ENCODE peak calls at places on chromosomes 11 and 22, in six cellular contexts. One of them, this sample, is unnamed.
A peak's percentile ranks its signal among the peaks of the same experiment; 100 is the strongest.

GRCh38 chr11:13834463-13834862 is 128.1 kb upstream of the SPON1 start:
- DNase-seq in lower leg skin: no peak
- DNase-seq in HFFc6: no peak
- DNase-seq in fibroblast of lung: no peak
- DNase-seq in adrenal gland: no peak
- DNase-seq in vagina: no peak
- DNase-seq in this sample: no peak

GRCh38 chr11:6757373-6757967 is 14.3 kb downstream of the OR2AG2 start:
- DNase-seq in HFFc6: peak; percentile 48
- DNase-seq in adrenal gland: peak; percentile 62
- DNase-seq in fibroblast of lung: peak; percentile 67
- DNase-seq in lower leg skin: peak; percentile 36
- DNase-seq in vagina: no peak
- DNase-seq in this sample: peak; percentile 37

GRCh38 chr11:65432133-65432650 is 9.6 kb downstream of the NEAT1 start:
- DNase-seq in fibroblast of lung: peak; percentile 44
- DNase-seq in vagina: no peak
- DNase-seq in lower leg skin: no peak
- DNase-seq in adrenal gland: no peak
- DNase-seq in HFFc6: no peak
- DNase-seq in this sample: no peak

GRCh38 chr11:10846664-10847063 is 11.2 kb downstream of the ZBED5 start:
- DNase-seq in fibroblast of lung: no peak
- DNase-seq in adrenal gland: no peak
- DNase-seq in HFFc6: no peak
- DNase-seq in vagina: no peak
- DNase-seq in lower leg skin: no peak
- DNase-seq in this sample: no peak

GRCh38 chr11:95363710-95364109 is 132.7 kb upstream of the SESN3 start:
- DNase-seq in HFFc6: no peak
- DNase-seq in lower leg skin: no peak
- DNase-seq in fibroblast of lung: no peak
- DNase-seq in vagina: no peak
- DNase-seq in adrenal gland: no peak
- DNase-seq in this sample: no peak

GRCh38 chr11:103730151-103730940 is 306.1 kb upstream of the DDI1 start:
- DNase-seq in lower leg skin: no peak
- DNase-seq in vagina: no peak
- DNase-seq in fibroblast of lung: peak; percentile 63
- DNase-seq in HFFc6: no peak
- DNase-seq in adrenal gland: no peak
- DNase-seq in this sample: no peak

GRCh38 chr11:19306570-19306969 is 65.8 kb upstream of the E2F8 start:
- DNase-seq in HFFc6: no peak
- DNase-seq in lower leg skin: no peak
- DNase-seq in fibroblast of lung: no peak
- DNase-seq in vagina: no peak
- DNase-seq in adrenal gland: no peak
- DNase-seq in this sample: no peak

GRCh38 chr11:119091966-119092879 is 7.5 kb downstream of the HMBS start:
- DNase-seq in adrenal gland: no peak
- DNase-seq in HFFc6: no peak
- DNase-seq in fibroblast of lung: no peak
- DNase-seq in lower leg skin: no peak
- DNase-seq in vagina: no peak
- DNase-seq in this sample: no peak

GRCh38 chr11:126407682-126408288 is 52.3 kb downstream of the ST3GAL4 start:
- DNase-seq in fibroblast of lung: no peak
- DNase-seq in HFFc6: no peak
- DNase-seq in lower leg skin: no peak
- DNase-seq in adrenal gland: no peak
- DNase-seq in vagina: no peak
- DNase-seq in this sample: no peak

GRCh38 chr11:116790167-116791001 is 1.3 kb downstream of the APOA5 start:
- DNase-seq in adrenal gland: no peak
- DNase-seq in lower leg skin: no peak
- DNase-seq in vagina: no peak
- DNase-seq in fibroblast of lung: no peak
- DNase-seq in HFFc6: no peak
- DNase-seq in this sample: no peak

GRCh38 chr22:38075105-38075825 is 8.7 kb downstream of the SLC16A8 start:
- DNase-seq in lower leg skin: no peak
- DNase-seq in adrenal gland: no peak
- DNase-seq in vagina: no peak
- DNase-seq in fibroblast of lung: no peak
- DNase-seq in HFFc6: no peak
- DNase-seq in this sample: no peak
- TF ChIP-seq CTCF in lower leg skin: no peak
- TF ChIP-seq CTCF in adrenal gland: no peak
- TF ChIP-seq CTCF in vagina: no peak
- TF ChIP-seq CTCF in fibroblast of lung: no peak
- TF ChIP-seq CTCF in HFFc6: no peak
- TF ChIP-seq CTCF in this sample: no peak

DNA sequence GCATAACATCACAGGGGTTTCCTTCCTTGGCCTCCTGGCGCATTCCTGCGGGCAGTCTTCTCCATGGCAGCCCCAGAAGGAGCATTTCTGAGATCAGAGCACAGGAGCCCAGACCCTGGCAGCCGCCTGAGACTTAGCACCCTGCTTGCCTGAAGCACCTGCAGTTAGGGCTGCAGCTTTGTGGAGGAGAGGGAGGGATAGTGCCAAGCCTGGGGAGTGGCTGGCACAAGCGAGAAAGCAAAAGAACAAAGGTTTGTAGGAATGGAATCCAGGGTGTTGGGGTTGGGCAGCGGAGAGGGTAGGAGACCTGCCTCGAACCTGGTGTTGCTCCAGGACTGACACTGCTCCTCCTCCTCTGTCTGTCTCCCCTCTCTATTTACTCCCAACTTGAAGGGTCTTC is 66.9 kb downstream of the SCN3B start:
- DNase-seq in vagina: no peak
- DNase-seq in fibroblast of lung: no peak
- DNase-seq in lower leg skin: no peak
- DNase-seq in adrenal gland: no peak
- DNase-seq in HFFc6: no peak
- DNase-seq in this sample: no peak
- TF ChIP-seq CTCF in vagina: no peak
- TF ChIP-seq CTCF in fibroblast of lung: no peak
- TF ChIP-seq CTCF in lower leg skin: no peak
- TF ChIP-seq CTCF in adrenal gland: no peak
- TF ChIP-seq CTCF in HFFc6: no peak
- TF ChIP-seq CTCF in this sample: no peak

GRCh38 chr11:120181446-120181992 is 29.3 kb upstream of the OAF start:
- DNase-seq in lower leg skin: peak; percentile 11
- DNase-seq in fibroblast of lung: no peak
- DNase-seq in HFFc6: no peak
- DNase-seq in vagina: peak; percentile 83
- DNase-seq in adrenal gland: peak; percentile 11
- DNase-seq in this sample: no peak

GRCh38 chr11:120179071-120179672 is 31.7 kb upstream of the OAF start:
- DNase-seq in lower leg skin: no peak
- DNase-seq in fibroblast of lung: no peak
- DNase-seq in HFFc6: no peak
- DNase-seq in vagina: peak; percentile 89
- DNase-seq in adrenal gland: no peak
- DNase-seq in this sample: no peak

GRCh38 chr11:120182790-120183491 is 27.9 kb upstream of the OAF start:
- DNase-seq in adrenal gland: peak; percentile 56
- DNase-seq in lower leg skin: peak; percentile 18
- DNase-seq in vagina: peak; percentile 86
- DNase-seq in HFFc6: no peak
- DNase-seq in fibroblast of lung: no peak
- DNase-seq in this sample: no peak

GRCh38 chr11:120182357-120182756 is 28.5 kb upstream of the OAF start:
- DNase-seq in adrenal gland: peak; percentile 11
- DNase-seq in lower leg skin: peak; percentile 12
- DNase-seq in fibroblast of lung: no peak
- DNase-seq in HFFc6: no peak
- DNase-seq in vagina: no peak
- DNase-seq in this sample: no peak

GRCh38 chr11:120180571-120181445 is 30.0 kb upstream of the OAF start:
- DNase-seq in fibroblast of lung: peak; percentile 19
- DNase-seq in adrenal gland: peak; percentile 25
- DNase-seq in lower leg skin: peak; percentile 14
- DNase-seq in HFFc6: peak; percentile 91
- DNase-seq in vagina: peak; percentile 92
- DNase-seq in this sample: no peak
- TF ChIP-seq CTCF in fibroblast of lung: peak; percentile 17
- TF ChIP-seq CTCF in adrenal gland: peak; percentile 21
- TF ChIP-seq CTCF in lower leg skin: no peak
- TF ChIP-seq CTCF in HFFc6: peak; percentile 79
- TF ChIP-seq CTCF in vagina: no peak
- TF ChIP-seq CTCF in this sample: peak; percentile 23

GRCh38 chr11:15936011-15936410 is 420.3 kb downstream of the SOX6 start:
- DNase-seq in lower leg skin: no peak
- DNase-seq in vagina: peak; percentile 70
- DNase-seq in fibroblast of lung: no peak
- DNase-seq in adrenal gland: peak; percentile 4
- DNase-seq in HFFc6: no peak
- DNase-seq in this sample: no peak

GRCh38 chr11:15935370-15935769 is 421.0 kb downstream of the SOX6 start:
- DNase-seq in adrenal gland: peak; percentile 8
- DNase-seq in vagina: peak; percentile 37
- DNase-seq in lower leg skin: no peak
- DNase-seq in fibroblast of lung: no peak
- DNase-seq in HFFc6: no peak
- DNase-seq in this sample: no peak

GRCh38 chr11:15938983-15939382 is 417.4 kb downstream of the SOX6 start:
- DNase-seq in fibroblast of lung: no peak
- DNase-seq in adrenal gland: no peak
- DNase-seq in HFFc6: no peak
- DNase-seq in vagina: no peak
- DNase-seq in lower leg skin: no peak
- DNase-seq in this sample: no peak

GRCh38 chr11:15938362-15938725 is 418.0 kb downstream of the SOX6 start:
- DNase-seq in fibroblast of lung: no peak
- DNase-seq in vagina: peak; percentile 72
- DNase-seq in lower leg skin: no peak
- DNase-seq in HFFc6: no peak
- DNase-seq in adrenal gland: peak; percentile 13
- DNase-seq in this sample: no peak

DNA sequence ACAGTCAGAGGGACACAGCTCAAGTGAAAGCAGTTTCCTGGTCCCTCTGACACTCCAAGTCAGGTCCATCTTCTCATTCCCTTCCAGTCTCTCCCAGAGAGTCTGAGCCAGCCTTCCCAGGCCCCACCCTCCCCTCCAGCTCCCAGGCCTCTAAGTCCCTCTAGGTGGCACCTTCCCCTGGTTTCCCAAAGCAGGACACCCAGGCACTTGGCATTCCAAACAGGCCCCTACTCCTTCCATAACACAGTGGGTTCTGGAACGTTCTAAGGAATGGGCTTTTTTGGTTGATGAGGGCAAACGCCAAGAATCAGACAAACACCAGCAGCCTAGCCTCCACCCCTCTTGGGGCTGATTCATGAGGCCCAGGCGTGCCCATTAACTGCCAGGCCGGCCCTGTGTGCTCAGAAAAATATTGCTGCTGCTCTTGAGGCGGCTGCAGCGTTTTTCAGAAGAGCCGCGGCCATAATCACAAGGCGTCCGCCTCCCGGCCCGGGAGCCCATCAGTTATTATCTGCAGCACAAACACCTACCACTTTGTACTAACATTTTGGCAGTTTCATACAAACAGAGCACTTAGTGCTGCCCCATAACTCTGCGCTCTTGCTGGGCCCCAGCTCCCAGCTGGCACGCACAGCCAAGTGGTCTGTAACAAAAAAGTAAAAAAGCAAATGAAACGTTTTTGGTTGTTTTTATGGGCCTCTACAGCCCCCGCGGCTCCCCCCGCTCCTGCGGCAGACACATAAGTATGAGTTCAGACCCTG is 418.6 kb downstream of the SOX6 start:
- DNase-seq in adrenal gland: peak; percentile 6
- DNase-seq in HFFc6: peak; percentile 2
- DNase-seq in fibroblast of lung: peak; percentile 54
- DNase-seq in lower leg skin: no peak
- DNase-seq in vagina: peak; percentile 78
- DNase-seq in this sample: no peak
- TF ChIP-seq CTCF in adrenal gland: no peak
- TF ChIP-seq CTCF in HFFc6: no peak
- TF ChIP-seq CTCF in fibroblast of lung: peak; percentile 40
- TF ChIP-seq CTCF in lower leg skin: no peak
- TF ChIP-seq CTCF in vagina: no peak
- TF ChIP-seq CTCF in this sample: no peak

GRCh38 chr11:76801205-76801604 is 18.0 kb downstream of the TSKU start:
- DNase-seq in HFFc6: no peak
- DNase-seq in lower leg skin: no peak
- DNase-seq in fibroblast of lung: no peak
- DNase-seq in vagina: peak; percentile 81
- DNase-seq in adrenal gland: no peak
- DNase-seq in this sample: no peak
- TF ChIP-seq CTCF in HFFc6: no peak
- TF ChIP-seq CTCF in lower leg skin: no peak
- TF ChIP-seq CTCF in fibroblast of lung: no peak
- TF ChIP-seq CTCF in vagina: no peak
- TF ChIP-seq CTCF in adrenal gland: no peak
- TF ChIP-seq CTCF in this sample: no peak

DNA sequence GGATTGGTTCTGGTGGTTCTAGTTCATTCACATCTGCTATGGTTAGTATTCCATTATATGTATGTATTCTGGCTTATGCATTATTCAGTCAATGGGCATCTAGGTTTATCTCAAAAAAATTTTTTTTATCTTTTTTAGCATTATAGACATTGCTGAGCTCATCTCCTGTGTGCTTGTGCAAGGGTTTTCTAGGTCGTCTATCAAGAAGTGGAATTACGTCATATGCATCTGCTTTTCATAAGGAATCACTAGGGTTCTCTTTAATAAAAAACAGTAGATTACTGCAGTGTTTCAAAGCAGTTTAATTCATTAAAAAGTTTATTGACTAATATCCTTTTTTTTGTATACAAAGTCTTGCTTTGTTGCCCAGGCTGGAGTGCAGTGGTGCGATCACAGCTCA is 21.3 kb downstream of the TBC1D22A start:
- DNase-seq in lower leg skin: no peak
- DNase-seq in vagina: no peak
- DNase-seq in adrenal gland: no peak
- DNase-seq in HFFc6: no peak
- DNase-seq in fibroblast of lung: no peak
- DNase-seq in this sample: no peak
- TF ChIP-seq CTCF in lower leg skin: no peak
- TF ChIP-seq CTCF in vagina: no peak
- TF ChIP-seq CTCF in adrenal gland: no peak
- TF ChIP-seq CTCF in HFFc6: no peak
- TF ChIP-seq CTCF in fibroblast of lung: no peak
- TF ChIP-seq CTCF in this sample: no peak

DNA sequence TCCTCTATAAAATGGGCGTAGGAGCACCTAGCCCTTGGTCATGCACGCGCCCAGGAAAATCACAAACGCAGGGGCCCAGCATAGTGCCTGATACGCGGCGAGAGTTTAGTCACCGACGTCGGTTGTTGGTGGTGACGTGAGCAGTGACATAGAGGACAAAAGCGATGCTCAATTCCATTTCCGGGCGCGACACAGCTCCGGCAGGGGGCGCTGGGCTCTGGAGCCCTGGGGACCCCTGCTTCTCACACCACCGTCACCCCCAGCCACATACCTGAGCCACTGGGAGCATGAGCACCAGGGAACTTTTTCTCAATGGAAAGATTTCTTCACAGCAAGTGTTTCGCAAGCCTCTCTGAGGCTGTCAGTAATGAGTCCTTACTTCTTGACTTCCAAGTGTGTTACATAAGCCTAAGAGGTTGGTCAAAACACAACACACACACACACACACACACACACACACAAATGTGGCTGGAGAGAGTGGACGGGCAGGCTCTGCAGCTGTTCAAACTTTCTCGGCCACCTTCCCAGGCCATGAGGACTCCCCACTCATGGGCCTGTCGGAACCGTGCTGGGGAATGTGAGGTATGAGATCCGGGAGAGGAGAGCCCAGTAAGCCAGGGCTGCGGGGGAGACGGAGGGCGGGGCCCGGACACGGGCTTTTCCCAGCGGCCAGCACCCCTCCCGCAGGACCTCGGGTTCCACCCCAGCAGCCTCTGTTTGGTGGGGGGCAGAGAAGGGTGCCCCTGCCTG is 36.9 kb upstream of the LINC01488 start:
- DNase-seq in vagina: peak; percentile 97
- DNase-seq in lower leg skin: peak; percentile 76
- DNase-seq in HFFc6: peak; percentile 94
- DNase-seq in adrenal gland: peak; percentile 57
- DNase-seq in fibroblast of lung: peak; percentile 94
- DNase-seq in this sample: no peak
- TF ChIP-seq CTCF in vagina: no peak
- TF ChIP-seq CTCF in lower leg skin: no peak
- TF ChIP-seq CTCF in HFFc6: peak; percentile 85
- TF ChIP-seq CTCF in adrenal gland: no peak
- TF ChIP-seq CTCF in fibroblast of lung: peak; percentile 23
- TF ChIP-seq CTCF in this sample: peak; percentile 31

This sample was measured in astrocyte of the cerebellum.